ENCODE peak calls at places on chromosomes 11 and 22, in four cellular contexts. V is stomach, G is IMR-90, F is MM.1S. P is an unnamed sample.

GRCh38 chr22:43060213-43060612 is 29.0 kb downstream of the TTLL1 start:
- DNase-seq in V (peak; percentile 30), G (no peak), F (no peak), P (peak; percentile 35)

GRCh38 chr22:49247194-49247924 is 580.3 kb downstream of the BRD1 start:
- DNase-seq in V (no peak), G (no peak), F (no peak), P (no peak)

GRCh38 chr11:12680246-12680939 is 6.2 kb downstream of the TEAD1 start:
- DNase-seq in V (peak; percentile 88), G (peak; percentile 91), F (peak; percentile 76), P (peak; percentile 96)

GRCh38 chr22:20199906-20200305 is 49.1 kb upstream of the CCDC188 start:
- DNase-seq in V (no peak), G (no peak), F (no peak), P (no peak)

GRCh38 chr11:95505927-95506426 is 275.0 kb upstream of the SESN3 start:
- DNase-seq in V (no peak), G (peak; percentile 52), F (peak; percentile 52), P (peak; percentile 85)

GRCh38 chr11:70618471-70619101 is 220.3 kb downstream of the CTTN start:
- DNase-seq in V (no peak), G (no peak), F (no peak), P (no peak)

GRCh38 chr11:68312117-68312779 is at the start of gene LRP5:
- DNase-seq in V (no peak), G (peak; percentile 10), F (peak; percentile 35), P (no peak)

GRCh38 chr11:76419896-76420295 is 24.9 kb upstream of the EMSY start:
- DNase-seq in V (no peak), G (no peak), F (no peak), P (peak; percentile 4)

GRCh38 chr11:1699771-1700170 is 2.8 kb downstream of the KRTAP5-6 start:
- DNase-seq in V (no peak), G (no peak), F (no peak), P (no peak)

GRCh38 chr11:2142300-2142759 is 3.1 kb upstream of the IGF2 start:
- DNase-seq in V (no peak), G (peak; percentile 30), F (no peak), P (peak; percentile 38)

GRCh38 chr11:69280994-69281393 is 13.0 kb upstream of the MYEOV start:
- DNase-seq in V (peak; percentile 52), G (peak; percentile 64), F (no peak), P (peak; percentile 81)

GRCh38 chr22:48528221-48528915 is 1299.3 kb downstream of the BRD1 start:
- DNase-seq in V (peak; percentile 30), G (no peak), F (no peak), P (no peak)

GRCh38 chr11:27459191-27459590 is 13.4 kb downstream of the LGR4 start:
- DNase-seq in V (no peak), G (no peak), F (no peak), P (no peak)

GRCh38 chr11:69444381-69445130 is 36.9 kb upstream of the LINC01488 start:
- DNase-seq in V (no peak), G (peak; percentile 93), F (no peak), P (peak; percentile 97)

GRCh38 chr22:20186183-20186870 is 35.5 kb upstream of the CCDC188 start:
- DNase-seq in V (no peak), G (no peak), F (no peak), P (peak; percentile 14)

GRCh38 chr11:72015511-72016061 is 16.9 kb downstream of the IL18BP start:
- DNase-seq in V (no peak), G (peak; percentile 24), F (no peak), P (peak; percentile 65)

GRCh38 chr11:59247535-59248227 is 35.0 kb upstream of the MPEG1 start:
- DNase-seq in V (no peak), G (peak; percentile 7), F (no peak), P (peak; percentile 21)

GRCh38 chr11:57482782-57483569 is 22.6 kb downstream of the RTN4RL2 start:
- DNase-seq in V (peak; percentile 44), G (peak; percentile 21), F (peak; percentile 50), P (peak; percentile 36)

GRCh38 chr11:96413408-96413807 is 23.6 kb downstream of the JRKL start:
- DNase-seq in V (no peak), G (no peak), F (no peak), P (no peak)

GRCh38 chr11:76918941-76919386 is 58.2 kb downstream of the ACER3 start:
- DNase-seq in V (no peak), G (peak; percentile 78), F (peak; percentile 67), P (peak; percentile 80)

GRCh38 chr11:32935462-32936029 is 42.9 kb downstream of the QSER1 start:
- DNase-seq in V (no peak), G (no peak), F (no peak), P (no peak)

GRCh38 chr11:119368121-119369034 is 13.1 kb downstream of the USP2 start:
- DNase-seq in V (peak; percentile 70), G (peak; percentile 34), F (no peak), P (peak; percentile 33)

GRCh38 chr11:65165847-65166317 is 4.2 kb upstream of the SPDYC start:
- DNase-seq in V (no peak), G (no peak), F (no peak), P (peak; percentile 31)

GRCh38 chr11:68373810-68374501 is 61.6 kb downstream of the LRP5 start:
- DNase-seq in V (peak; percentile 61), G (peak; percentile 15), F (no peak), P (peak; percentile 48)

GRCh38 chr22:19844423-19845368 is 10.0 kb downstream of the GNB1L start:
- DNase-seq in V (peak; percentile 57), G (peak; percentile 40), F (no peak), P (peak; percentile 42)

GRCh38 chr11:95152878-95153856 is 63.5 kb downstream of the ENDOD1 start:
- DNase-seq in V (no peak), G (no peak), F (peak; percentile 27), P (no peak)

GRCh38 chr11:78313898-78314297 is 103.7 kb downstream of the GAB2 start:
- DNase-seq in V (no peak), G (peak; percentile 12), F (no peak), P (no peak)

GRCh38 chr11:120028181-120028935 is 109.6 kb downstream of the TRIM29 start:
- DNase-seq in V (no peak), G (no peak), F (no peak), P (no peak)

GRCh38 chr11:125075900-125076317 is 12.8 kb downstream of the SLC37A2 start:
- DNase-seq in V (no peak), G (no peak), F (no peak), P (no peak)
- TF ChIP-seq CTCF in V (no peak), G (no peak), F (no peak), P (no peak)

DNA sequence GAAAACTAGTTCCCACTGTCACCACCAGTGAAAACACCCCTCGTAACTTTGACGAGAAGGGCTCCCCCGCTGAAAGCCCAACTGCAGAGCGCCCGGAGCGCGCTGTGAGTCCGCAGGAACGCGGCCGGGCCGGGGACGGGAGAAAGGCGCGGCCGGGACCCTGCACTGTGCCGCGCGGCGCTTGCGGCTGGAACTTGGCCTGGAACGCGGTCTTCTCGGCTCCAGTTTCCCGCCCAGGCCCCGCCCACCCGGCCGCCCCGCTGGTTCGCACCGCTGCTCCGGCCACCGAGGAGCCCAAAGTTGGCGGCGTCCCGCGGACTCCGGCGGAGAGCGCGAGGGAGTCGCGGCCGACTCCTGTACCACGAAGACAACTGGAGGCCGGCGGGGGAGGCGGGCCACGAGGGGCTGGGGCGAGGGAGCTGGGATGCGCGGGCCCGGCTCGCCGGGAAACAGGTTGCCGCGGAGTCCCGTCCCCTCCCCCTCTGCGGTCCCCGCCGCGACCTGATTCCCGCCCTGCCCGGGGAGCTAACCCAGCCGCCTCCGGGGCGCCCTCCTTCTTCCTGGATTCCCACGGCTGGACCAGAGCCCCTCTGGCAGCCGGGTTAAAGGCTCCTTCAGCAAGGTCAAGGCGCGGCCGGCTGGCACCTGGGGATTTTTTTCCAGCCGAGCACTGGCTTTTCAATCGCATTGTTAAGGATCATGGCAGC is 3.4 kb downstream of the TENM4 start:
- DNase-seq in V (peak; percentile 64), G (peak; percentile 57), F (peak; percentile 10), P (peak; percentile 31)
- H3K4me3 ChIP-seq in V (peak overlapping the region; percentile 46), G (peak overlapping the region; percentile 57), F (peak overlapping the region; percentile 69), P (peak overlapping the region; percentile 44)

DNA sequence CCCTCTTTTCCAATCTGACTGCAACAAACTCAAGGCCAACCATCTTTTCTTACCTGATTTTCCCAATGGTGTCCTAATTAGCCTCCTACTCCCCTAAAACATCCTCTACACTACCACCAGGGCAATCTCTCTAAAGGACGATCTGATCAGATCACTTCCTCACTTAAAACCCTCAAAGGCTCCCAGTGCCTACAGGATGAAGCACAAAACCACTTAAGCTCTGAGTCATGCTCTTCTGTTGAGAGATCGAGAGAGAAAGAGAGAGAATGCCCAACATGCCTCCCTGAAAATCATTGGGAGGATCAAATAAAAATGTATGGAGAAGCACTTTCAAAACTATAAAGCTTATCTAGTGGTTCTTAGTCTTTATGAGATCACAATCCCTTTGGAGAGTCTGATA is 171.1 kb downstream of the CADM1 start:
- DNase-seq in V (no peak), G (peak; percentile 65), F (no peak), P (peak; percentile 4)
- TF ChIP-seq CTCF in V (no peak), G (no peak), F (no peak), P (no peak)

GRCh38 chr22:45903355-45904149 is 73.4 kb downstream of the WNT7B start:
- DNase-seq in V (no peak), G (peak; percentile 69), F (no peak), P (peak; percentile 70)
- H3K4me3 ChIP-seq in V (no peak overlapping the region), G (no peak overlapping the region), F (no peak overlapping the region), P (no peak overlapping the region)